ENCODE peak calls at places on chromosomes 5 and 9, in six cellular contexts. One of them, this sample, is unnamed.

GRCh38 chr5:103532116-103532734 is 30.4 kb downstream of the NUDT12 start:
- DNase-seq in GM23248: peak
- DNase-seq in SK-N-SH: no peak
- DNase-seq in hepatocyte: peak
- DNase-seq in HCT116: no peak
- DNase-seq in MM.1S: no peak
- DNase-seq in this sample: no peak

GRCh38 chr9:38423939-38424843 is at the start of gene IGFBPL1:
- DNase-seq in HCT116: no peak
- DNase-seq in MM.1S: peak
- DNase-seq in GM23248: peak
- DNase-seq in SK-N-SH: peak
- DNase-seq in hepatocyte: peak
- DNase-seq in this sample: peak

GRCh38 chr5:118946138-118946537 is 42.2 kb downstream of the DTWD2 start:
- DNase-seq in SK-N-SH: no peak
- DNase-seq in MM.1S: no peak
- DNase-seq in HCT116: no peak
- DNase-seq in hepatocyte: no peak
- DNase-seq in GM23248: no peak
- DNase-seq in this sample: no peak

GRCh38 chr5:142829821-142830220 is 59.6 kb downstream of the ARHGAP26 start:
- DNase-seq in SK-N-SH: no peak
- DNase-seq in HCT116: no peak
- DNase-seq in hepatocyte: no peak
- DNase-seq in GM23248: peak
- DNase-seq in MM.1S: no peak
- DNase-seq in this sample: no peak

GRCh38 chr5:158947831-158948230 is 151.9 kb downstream of the EBF1 start:
- DNase-seq in MM.1S: no peak
- DNase-seq in SK-N-SH: no peak
- DNase-seq in hepatocyte: no peak
- DNase-seq in HCT116: no peak
- DNase-seq in GM23248: peak
- DNase-seq in this sample: no peak

GRCh38 chr5:52453176-52453575 is 334.5 kb upstream of the ITGA1 start:
- DNase-seq in SK-N-SH: no peak
- DNase-seq in GM23248: no peak
- DNase-seq in HCT116: no peak
- DNase-seq in MM.1S: no peak
- DNase-seq in hepatocyte: no peak
- DNase-seq in this sample: no peak

GRCh38 chr9:97307091-97307490 is 368 bp upstream of the CCDC180 start:
- DNase-seq in GM23248: peak
- DNase-seq in HCT116: no peak
- DNase-seq in MM.1S: no peak
- DNase-seq in hepatocyte: peak
- DNase-seq in SK-N-SH: peak
- DNase-seq in this sample: peak

GRCh38 chr9:122780026-122780425 is 8.7 kb upstream of the OR5C1 start:
- DNase-seq in hepatocyte: no peak
- DNase-seq in MM.1S: no peak
- DNase-seq in SK-N-SH: no peak
- DNase-seq in HCT116: no peak
- DNase-seq in GM23248: no peak
- DNase-seq in this sample: no peak

GRCh38 chr9:96148634-96149138 is 153.3 kb downstream of the HSD17B3 start:
- DNase-seq in HCT116: no peak
- DNase-seq in hepatocyte: no peak
- DNase-seq in GM23248: no peak
- DNase-seq in SK-N-SH: no peak
- DNase-seq in MM.1S: no peak
- DNase-seq in this sample: no peak

GRCh38 chr5:145362261-145362660 is 472.9 kb downstream of the PRELID2 start:
- DNase-seq in SK-N-SH: no peak
- DNase-seq in hepatocyte: peak
- DNase-seq in MM.1S: no peak
- DNase-seq in GM23248: peak
- DNase-seq in HCT116: no peak
- DNase-seq in this sample: no peak

GRCh38 chr5:163503106-163504090 is 2.0 kb upstream of the MAT2B start:
- DNase-seq in SK-N-SH: peak
- DNase-seq in hepatocyte: peak
- DNase-seq in MM.1S: peak
- DNase-seq in HCT116: peak
- DNase-seq in GM23248: peak
- DNase-seq in this sample: peak

GRCh38 chr9:111622626-111623025 is 8.5 kb upstream of the DNAJC25 start:
- DNase-seq in hepatocyte: no peak
- DNase-seq in GM23248: peak
- DNase-seq in HCT116: no peak
- DNase-seq in SK-N-SH: no peak
- DNase-seq in MM.1S: no peak
- DNase-seq in this sample: no peak

GRCh38 chr9:76321185-76321828 is 72.9 kb downstream of the RFK start:
- DNase-seq in HCT116: no peak
- DNase-seq in hepatocyte: peak
- DNase-seq in GM23248: peak
- DNase-seq in SK-N-SH: peak
- DNase-seq in MM.1S: no peak
- DNase-seq in this sample: no peak

GRCh38 chr9:109113239-109113638 is 6.5 kb downstream of the TMEM245 start:
- DNase-seq in HCT116: no peak
- DNase-seq in MM.1S: no peak
- DNase-seq in hepatocyte: no peak
- DNase-seq in GM23248: no peak
- DNase-seq in SK-N-SH: no peak
- DNase-seq in this sample: no peak

GRCh38 chr9:109117856-109118801 is 1.6 kb downstream of the TMEM245 start:
- DNase-seq in SK-N-SH: peak
- DNase-seq in MM.1S: no peak
- DNase-seq in HCT116: no peak
- DNase-seq in hepatocyte: peak
- DNase-seq in GM23248: peak
- DNase-seq in this sample: peak

GRCh38 chr9:109113892-109114609 is 5.7 kb downstream of the TMEM245 start:
- DNase-seq in HCT116: no peak
- DNase-seq in hepatocyte: no peak
- DNase-seq in SK-N-SH: no peak
- DNase-seq in MM.1S: no peak
- DNase-seq in GM23248: no peak
- DNase-seq in this sample: no peak

GRCh38 chr9:109114670-109115069 is 5.1 kb downstream of the TMEM245 start:
- DNase-seq in HCT116: no peak
- DNase-seq in GM23248: peak
- DNase-seq in hepatocyte: no peak
- DNase-seq in SK-N-SH: no peak
- DNase-seq in MM.1S: no peak
- DNase-seq in this sample: no peak

GRCh38 chr9:109115931-109116541 is 3.7 kb downstream of the TMEM245 start:
- DNase-seq in hepatocyte: no peak
- DNase-seq in SK-N-SH: no peak
- DNase-seq in GM23248: no peak
- DNase-seq in MM.1S: no peak
- DNase-seq in HCT116: no peak
- DNase-seq in this sample: no peak
- TF ChIP-seq EZH2phosphoT487 in hepatocyte: no peak
- TF ChIP-seq EZH2phosphoT487 in SK-N-SH: no peak
- TF ChIP-seq EZH2phosphoT487 in GM23248: no peak
- TF ChIP-seq EZH2phosphoT487 in MM.1S: no peak
- TF ChIP-seq EZH2phosphoT487 in HCT116: no peak
- TF ChIP-seq EZH2phosphoT487 in this sample: no peak

GRCh38 chr5:71939452-71939932 is 167.8 kb upstream of the MAP1B start:
- DNase-seq in GM23248: peak
- DNase-seq in hepatocyte: no peak
- DNase-seq in MM.1S: no peak
- DNase-seq in SK-N-SH: peak
- DNase-seq in HCT116: no peak
- DNase-seq in this sample: no peak
- H2AFZ ChIP-seq in GM23248: no peak
- H2AFZ ChIP-seq in hepatocyte: no peak
- H2AFZ ChIP-seq in MM.1S: no peak
- H2AFZ ChIP-seq in SK-N-SH: peak
- H2AFZ ChIP-seq in HCT116: no peak
- H2AFZ ChIP-seq in this sample: peak

GRCh38 chr9:69324549-69325401 is at the start of gene ENTREP1:
- DNase-seq in MM.1S: peak
- DNase-seq in GM23248: peak
- DNase-seq in HCT116: peak
- DNase-seq in SK-N-SH: peak
- DNase-seq in hepatocyte: peak
- DNase-seq in this sample: peak
- TF ChIP-seq EZH2phosphoT487 in MM.1S: no peak
- TF ChIP-seq EZH2phosphoT487 in GM23248: no peak
- TF ChIP-seq EZH2phosphoT487 in HCT116: no peak
- TF ChIP-seq EZH2phosphoT487 in SK-N-SH: peak
- TF ChIP-seq EZH2phosphoT487 in hepatocyte: no peak
- TF ChIP-seq EZH2phosphoT487 in this sample: no peak

GRCh38 chr9:82993856-82994605 is 68.9 kb downstream of the RASEF start:
- DNase-seq in hepatocyte: no peak
- DNase-seq in SK-N-SH: no peak
- DNase-seq in GM23248: no peak
- DNase-seq in HCT116: no peak
- DNase-seq in MM.1S: no peak
- DNase-seq in this sample: no peak
- H2AFZ ChIP-seq in hepatocyte: no peak
- H2AFZ ChIP-seq in SK-N-SH: no peak
- H2AFZ ChIP-seq in GM23248: no peak
- H2AFZ ChIP-seq in HCT116: no peak
- H2AFZ ChIP-seq in MM.1S: no peak
- H2AFZ ChIP-seq in this sample: no peak

GRCh38 chr5:74641778-74642542 is 1.4 kb upstream of the ENC1 start:
- DNase-seq in SK-N-SH: peak
- DNase-seq in HCT116: peak
- DNase-seq in MM.1S: peak
- DNase-seq in GM23248: peak
- DNase-seq in hepatocyte: peak
- DNase-seq in this sample: peak

GRCh38 chr5:74640450-74641013 is at the start of gene ENC1:
- DNase-seq in GM23248: peak
- DNase-seq in hepatocyte: peak
- DNase-seq in SK-N-SH: peak
- DNase-seq in HCT116: peak
- DNase-seq in MM.1S: peak
- DNase-seq in this sample: peak

GRCh38 chr5:74638776-74639537 is 1.6 kb downstream of the ENC1 start:
- DNase-seq in SK-N-SH: peak
- DNase-seq in MM.1S: peak
- DNase-seq in hepatocyte: no peak
- DNase-seq in GM23248: peak
- DNase-seq in HCT116: no peak
- DNase-seq in this sample: no peak

GRCh38 chr5:74641014-74641777 is 668 bp upstream of the ENC1 start:
- DNase-seq in GM23248: peak
- DNase-seq in MM.1S: peak
- DNase-seq in SK-N-SH: peak
- DNase-seq in hepatocyte: peak
- DNase-seq in HCT116: peak
- DNase-seq in this sample: peak

GRCh38 chr5:74639538-74640449 is 734 bp downstream of the ENC1 start:
- DNase-seq in hepatocyte: peak
- DNase-seq in MM.1S: peak
- DNase-seq in SK-N-SH: peak
- DNase-seq in GM23248: peak
- DNase-seq in HCT116: no peak
- DNase-seq in this sample: peak
- TF ChIP-seq EZH2phosphoT487 in hepatocyte: no peak
- TF ChIP-seq EZH2phosphoT487 in MM.1S: no peak
- TF ChIP-seq EZH2phosphoT487 in SK-N-SH: no peak
- TF ChIP-seq EZH2phosphoT487 in GM23248: no peak
- TF ChIP-seq EZH2phosphoT487 in HCT116: no peak
- TF ChIP-seq EZH2phosphoT487 in this sample: no peak